ENCODE peak calls at places on chromosomes 12 and 14, in ten cellular contexts. U is A549, J is ovary, O is transverse colon, I is stomach, P is K562, G is sigmoid colon, Q is tibial nerve, B is GM12878, H is upper lobe of left lung. K is an unnamed sample.

GRCh38 chr12:51827925-51828818 is 20.3 kb downstream of the FIGNL2 start:
- DNase-seq in B (no peak), J (no peak), H (peak; percentile 81), G (no peak), U (peak; percentile 47), P (no peak), I (peak; percentile 70), O (peak; percentile 68), Q (no peak), K (no peak)

GRCh38 chr14:60254176-60254575 is 5.2 kb downstream of the PPM1A start:
- DNase-seq in U (no peak), H (no peak), B (no peak), G (no peak), I (no peak), O (peak; percentile 31), J (no peak), P (no peak), Q (no peak), K (no peak)

GRCh38 chr12:130286041-130286440 is 51.6 kb upstream of the PIWIL1 start:
- DNase-seq in O (no peak), J (no peak), B (no peak), U (no peak), P (peak; percentile 48), Q (no peak), H (no peak), G (no peak), I (no peak), K (no peak)

GRCh38 chr14:69312608-69313007 is 52.6 kb downstream of the GALNT16 start:
- DNase-seq in G (peak; percentile 41), P (no peak), O (no peak), I (no peak), Q (no peak), J (no peak), H (no peak), U (no peak), B (no peak), K (peak; percentile 28)

GRCh38 chr12:59432057-59432456 is 163.8 kb upstream of the SLC16A7 start:
- DNase-seq in Q (no peak), B (no peak), I (no peak), H (no peak), J (no peak), U (no peak), O (no peak), G (no peak), P (no peak), K (no peak)

GRCh38 chr14:106844608-106845285 is 1318.4 kb downstream of the TMEM121 start:
- DNase-seq in G (peak; percentile 76), H (peak; percentile 84), O (peak; percentile 90), P (no peak), U (peak; percentile 58), J (peak; percentile 85), I (peak; percentile 64), Q (no peak), B (no peak), K (peak; percentile 82)

GRCh38 chr14:77570706-77571293 is 45.6 kb downstream of the SPTLC2 start:
- DNase-seq in Q (no peak), I (no peak), J (peak; percentile 26), U (no peak), G (no peak), B (no peak), P (no peak), H (no peak), O (no peak), K (no peak)

GRCh38 chr14:97410667-97411286 is 613.6 kb downstream of the VRK1 start:
- DNase-seq in B (no peak), H (no peak), P (no peak), U (no peak), O (no peak), G (no peak), J (no peak), Q (no peak), I (no peak), K (no peak)

GRCh38 chr12:43221216-43221615 is 330.8 kb downstream of the ADAMTS20 start:
- DNase-seq in G (no peak), J (no peak), B (no peak), O (no peak), Q (no peak), P (no peak), U (no peak), I (no peak), H (no peak), K (no peak)

GRCh38 chr14:75493580-75494130 is 28.6 kb upstream of the BATF start:
- DNase-seq in Q (no peak), P (no peak), I (no peak), B (no peak), O (no peak), G (no peak), J (no peak), H (no peak), U (no peak), K (no peak)

GRCh38 chr12:14207946-14208612 is 157.4 kb upstream of the ATF7IP start:
- DNase-seq in B (no peak), U (no peak), P (no peak), H (peak; percentile 38), Q (no peak), O (peak; percentile 71), J (no peak), I (peak; percentile 65), G (no peak), K (no peak)

GRCh38 chr12:57385586-57385985 is 45.3 kb downstream of the R3HDM2 start:
- DNase-seq in O (no peak), B (no peak), U (no peak), P (no peak), Q (no peak), I (no peak), G (no peak), H (no peak), J (no peak), K (no peak)

GRCh38 chr12:57390174-57390573 is 40.7 kb downstream of the R3HDM2 start:
- DNase-seq in P (no peak), H (no peak), J (no peak), U (no peak), I (no peak), O (no peak), B (no peak), G (no peak), Q (no peak), K (no peak)

GRCh38 chr12:57388425-57388824 is 42.4 kb downstream of the R3HDM2 start:
- DNase-seq in U (no peak), I (no peak), O (no peak), Q (no peak), P (no peak), B (no peak), J (no peak), G (no peak), H (no peak), K (no peak)

GRCh38 chr12:57386187-57386720 is 44.6 kb downstream of the R3HDM2 start:
- DNase-seq in P (no peak), H (no peak), I (no peak), G (no peak), J (no peak), U (no peak), O (no peak), Q (no peak), B (no peak), K (no peak)

GRCh38 chr12:57389033-57389432 is 41.8 kb downstream of the R3HDM2 start:
- DNase-seq in I (no peak), P (no peak), O (no peak), Q (no peak), G (no peak), U (peak; percentile 81), J (no peak), H (no peak), B (no peak), K (no peak)
- TF ChIP-seq EP300 in I (no peak), P (no peak), O (no peak), Q (no peak), G (no peak), U (no peak), J (no peak), H (no peak), B (no peak), K (no peak)

GRCh38 chr12:46268349-46268616 is 560 bp downstream of the SLC38A1 start:
- DNase-seq in J (no peak), P (no peak), G (no peak), I (no peak), U (no peak), Q (no peak), O (no peak), B (no peak), H (no peak), K (no peak)
- TF ChIP-seq EP300 in J (no peak), P (no peak), G (no peak), I (no peak), U (no peak), Q (no peak), O (no peak), B (no peak), H (no peak), K (no peak)

GRCh38 chr12:49684310-49684854 is 22.8 kb downstream of the FMNL3 start:
- DNase-seq in B (no peak), P (no peak), U (no peak), J (no peak), I (no peak), Q (no peak), G (no peak), O (no peak), H (no peak), K (no peak)

GRCh38 chr12:49683604-49684309 is 23.4 kb downstream of the FMNL3 start:
- DNase-seq in I (no peak), Q (no peak), G (no peak), P (no peak), O (no peak), J (no peak), B (no peak), H (no peak), U (no peak), K (no peak)

GRCh38 chr12:49689785-49690184 is 17.4 kb downstream of the FMNL3 start:
- DNase-seq in I (no peak), G (no peak), Q (no peak), P (no peak), B (no peak), J (no peak), U (no peak), O (no peak), H (no peak), K (no peak)

GRCh38 chr12:49689236-49689635 is 18.0 kb downstream of the FMNL3 start:
- DNase-seq in U (no peak), B (no peak), P (no peak), G (no peak), O (no peak), I (no peak), J (no peak), H (no peak), Q (no peak), K (no peak)

GRCh38 chr12:49687941-49688340 is 19.3 kb downstream of the FMNL3 start:
- DNase-seq in U (no peak), H (no peak), I (no peak), G (no peak), B (no peak), O (no peak), J (no peak), Q (no peak), P (no peak), K (no peak)
- TF ChIP-seq EP300 in U (no peak), H (no peak), I (no peak), G (no peak), B (no peak), O (no peak), J (no peak), Q (no peak), P (no peak), K (no peak)

DNA sequence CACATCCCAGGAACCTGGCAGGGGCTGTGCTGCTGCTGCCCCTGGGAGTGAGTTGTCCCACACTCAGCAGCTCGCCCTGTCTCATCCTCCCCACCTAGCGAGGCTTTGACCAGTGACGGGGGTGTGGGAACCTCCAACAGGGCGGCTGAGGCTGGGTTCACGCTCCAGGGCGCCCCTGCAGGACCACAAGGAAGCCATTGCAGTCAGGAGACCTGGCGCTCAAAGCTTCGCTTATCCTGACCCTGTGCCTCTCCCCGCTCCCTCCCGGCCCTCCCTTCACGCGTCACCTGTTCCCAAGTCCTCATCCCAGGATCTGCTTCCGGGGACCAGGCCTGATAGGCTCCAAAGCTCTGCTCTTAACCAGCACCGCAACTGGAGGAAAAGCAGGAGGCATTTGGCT is 272.0 kb upstream of the SFSWAP start:
- DNase-seq in J (no peak), G (no peak), I (peak; percentile 17), Q (no peak), B (no peak), U (no peak), H (no peak), O (no peak), P (no peak), K (no peak)
- TF ChIP-seq EP300 in J (no peak), G (no peak), I (no peak), Q (no peak), B (no peak), U (no peak), H (no peak), O (no peak), P (no peak), K (no peak)

K was measured in suprapubic skin.